ENCODE peak calls at places on chromosomes 4 and X, in four cellular contexts. M, U, L and P are unnamed samples.

GRCh38 chr4:26821677-26822503 is 38.8 kb upstream of the STIM2 start:
- DNase-seq in M (no peak), U (peak; percentile 30), L (no peak), P (no peak)

GRCh38 chrX:109485470-109486340 is 3.8 kb upstream of the GUCY2F start:
- DNase-seq in M (peak; percentile 10), U (peak; percentile 77), L (peak; percentile 47), P (peak; percentile 3)

GRCh38 chr4:122005064-122005755 is 53.4 kb upstream of the TRPC3 start:
- DNase-seq in M (no peak), U (peak; percentile 40), L (no peak), P (no peak)

GRCh38 chr4:147088141-147088540 is 142.5 kb upstream of the TTC29 start:
- DNase-seq in M (no peak), U (no peak), L (no peak), P (no peak)

GRCh38 chr4:166324321-166324720 is 451.3 kb downstream of the TLL1 start:
- DNase-seq in M (no peak), U (peak; percentile 70), L (peak; percentile 70), P (no peak)

GRCh38 chrX:84175274-84175673 is 12.7 kb downstream of the RPS6KA6 start:
- DNase-seq in M (no peak), U (no peak), L (no peak), P (no peak)

GRCh38 chr4:176002007-176002623 is 63.5 kb upstream of the WDR17 start:
- DNase-seq in M (no peak), U (peak; percentile 4), L (peak; percentile 86), P (no peak)

GRCh38 chrX:12488220-12488619 is 303.0 kb upstream of the PRPS2 start:
- DNase-seq in M (no peak), U (peak; percentile 12), L (no peak), P (no peak)

GRCh38 chrX:72002886-72003285 is 92.2 kb downstream of the NHSL2 start:
- DNase-seq in M (no peak), U (no peak), L (no peak), P (no peak)

GRCh38 chr4:2417196-2417764 is 1.2 kb downstream of the ZFYVE28 start:
- DNase-seq in M (no peak), U (no peak), L (no peak), P (no peak)

GRCh38 chrX:149494844-149495565 is 10.1 kb downstream of the IDS start:
- DNase-seq in M (no peak), U (peak; percentile 56), L (no peak), P (no peak)

GRCh38 chr4:19438228-19438627 is 813.5 kb upstream of the SLIT2 start:
- DNase-seq in M (no peak), U (peak; percentile 56), L (no peak), P (no peak)

GRCh38 chr4:106690487-106690886 is 321.9 kb upstream of the GIMD1 start:
- DNase-seq in M (no peak), U (peak; percentile 75), L (no peak), P (no peak)

GRCh38 chrX:139862208-139862607 is 70.6 kb downstream of the ATP11C start:
- DNase-seq in M (no peak), U (no peak), L (no peak), P (no peak)
- TF ChIP-seq CTCF in M (no peak), U (no peak), L (peak; percentile 8), P (no peak)

GRCh38 chrX:153727108-153727931 is 2.7 kb downstream of the ABCD1 start:
- DNase-seq in M (no peak), U (no peak), L (no peak), P (no peak)

GRCh38 chrX:153725832-153726285 is 1.2 kb downstream of the ABCD1 start:
- DNase-seq in M (no peak), U (no peak), L (no peak), P (no peak)

GRCh38 chrX:153726286-153727107 is 1.8 kb downstream of the ABCD1 start:
- DNase-seq in M (peak; percentile 38), U (peak; percentile 51), L (peak; percentile 90), P (no peak)

GRCh38 chrX:153728951-153729631 is 4.4 kb downstream of the ABCD1 start:
- DNase-seq in M (no peak), U (no peak), L (no peak), P (no peak)

GRCh38 chrX:153728095-153728494 is 3.4 kb downstream of the ABCD1 start:
- DNase-seq in M (no peak), U (no peak), L (no peak), P (no peak)
- H3K4me3 ChIP-seq in M (no peak overlapping the region), U (no peak overlapping the region), L (no peak overlapping the region), P (no peak overlapping the region)

DNA sequence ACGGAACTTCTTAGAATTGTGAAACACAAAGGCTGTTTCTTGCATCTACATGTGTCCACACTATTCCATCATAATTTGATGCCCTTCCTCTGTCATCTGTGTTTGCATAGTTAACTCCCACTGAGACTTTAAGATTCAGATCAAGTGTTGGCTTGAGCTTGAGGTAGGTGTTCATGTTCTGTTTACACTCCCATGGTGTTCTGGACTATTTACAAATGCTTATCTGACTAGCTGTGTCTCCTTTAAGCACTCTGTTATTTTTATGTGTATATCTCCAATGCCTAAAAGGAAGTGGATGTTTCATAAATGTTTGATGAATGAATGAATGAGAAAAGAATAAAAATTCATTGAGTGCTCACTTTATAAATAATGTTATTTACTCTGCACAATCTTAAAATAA is 622.7 kb downstream of the RAB28 start:
- DNase-seq in M (no peak), U (no peak), L (no peak), P (no peak)
- TF ChIP-seq CTCF in M (no peak), U (no peak), L (no peak), P (no peak)

DNA sequence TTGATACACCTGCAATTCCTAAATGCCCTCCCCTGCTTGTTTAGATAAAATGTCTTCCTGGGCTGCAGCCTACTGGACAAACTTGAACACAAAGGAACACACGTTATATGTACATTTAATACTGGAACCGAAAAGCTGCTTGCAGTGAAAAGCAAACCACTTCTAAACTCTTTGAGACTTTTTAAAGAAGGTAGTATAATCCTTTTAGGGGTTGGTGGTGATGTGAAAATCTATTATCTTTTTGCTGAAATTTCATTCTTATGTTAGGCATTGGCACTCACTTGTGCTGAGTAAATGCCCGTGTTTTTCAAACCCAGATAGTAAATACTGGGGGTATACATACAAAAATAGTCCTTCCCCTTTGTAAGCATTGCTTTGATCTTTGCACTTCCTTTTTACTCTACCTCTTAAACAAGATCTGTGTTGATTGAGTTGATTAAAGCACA is 2.2 kb downstream of the NFKB1 start:
- DNase-seq in M (no peak), U (no peak), L (no peak), P (no peak)
- H3K4me3 ChIP-seq in M (peak overlapping the region; percentile 97), U (peak overlapping the region; percentile 89), L (no peak overlapping the region), P (peak overlapping the region; percentile 89)

DNA sequence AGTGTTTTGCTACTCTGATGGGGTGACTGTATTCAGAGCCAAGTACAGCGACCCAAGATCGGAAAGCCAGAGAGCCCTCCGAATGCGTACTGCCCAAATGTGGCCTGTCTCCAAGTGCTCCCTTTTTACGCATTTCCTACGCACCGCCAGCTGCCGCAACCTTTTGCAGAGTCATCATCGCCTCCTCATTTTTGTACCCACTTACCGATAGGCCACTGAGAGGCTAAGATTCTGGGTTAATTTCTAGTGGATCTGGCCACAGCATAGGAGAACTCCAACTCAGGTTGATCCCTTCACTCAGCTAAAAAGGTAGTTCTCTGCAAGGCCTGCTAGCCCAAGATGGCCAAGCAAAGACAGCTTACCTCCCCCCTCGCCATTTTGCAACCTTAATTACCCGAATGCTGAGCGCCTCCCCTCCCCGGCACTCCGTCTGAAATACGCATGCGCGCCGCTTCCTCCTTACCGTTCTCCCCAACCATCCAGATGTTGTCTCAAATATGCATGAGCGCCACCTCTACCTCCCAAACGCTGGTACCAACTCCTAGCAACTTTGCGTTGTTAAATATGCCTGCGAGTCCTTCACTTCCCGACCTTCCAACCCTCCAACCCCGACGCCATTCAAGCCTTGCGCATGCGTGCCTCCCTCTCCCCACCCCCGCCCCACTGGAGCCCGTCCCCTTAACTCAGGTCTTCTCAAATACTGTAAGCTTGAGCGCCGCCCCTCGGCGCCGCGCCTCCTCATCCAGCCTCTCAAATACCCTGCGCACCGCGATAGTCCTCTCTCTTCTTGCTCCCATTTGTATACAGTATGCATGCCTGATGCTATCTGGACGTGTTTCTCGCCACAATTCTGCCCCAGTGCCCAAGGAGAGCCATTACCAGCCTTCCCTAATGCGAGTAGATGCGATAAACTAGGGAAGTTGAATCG is 11.8 kb upstream of the ZCCHC13 start:
- DNase-seq in M (peak; percentile 43), U (peak; percentile 91), L (peak; percentile 80), P (peak; percentile 65)
- TF ChIP-seq CTCF in M (no peak), U (no peak), L (peak; percentile 36), P (no peak)

GRCh38 chrX:1661048-1661921 is 46.4 kb downstream of the ASMT start:
- DNase-seq in M (peak; percentile 33), U (no peak), L (peak; percentile 72), P (no peak)
- H3K4me3 ChIP-seq in M (no peak overlapping the region), U (no peak overlapping the region), L (no peak overlapping the region), P (no peak overlapping the region)

DNA sequence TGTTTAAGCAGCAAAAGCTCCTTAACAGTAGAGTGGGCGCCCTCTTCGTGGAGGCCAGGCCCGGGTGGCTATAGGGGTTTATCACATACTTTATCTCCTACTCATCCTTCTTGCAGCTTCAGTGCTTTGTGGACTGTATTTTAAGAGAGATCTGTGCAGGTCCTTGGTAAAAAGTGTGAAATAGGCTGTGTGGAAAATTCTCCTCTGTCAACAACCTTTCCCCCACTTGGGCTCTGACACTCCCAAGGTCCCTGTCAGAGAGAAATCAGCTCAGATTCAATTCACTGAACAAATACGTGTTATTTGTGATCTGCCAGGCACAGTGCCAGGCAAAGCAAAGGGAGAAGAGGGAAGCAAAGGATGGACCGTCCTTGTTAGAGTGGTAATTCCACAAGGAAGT is 214.3 kb upstream of the PPARGC1A start:
- DNase-seq in M (no peak), U (peak; percentile 59), L (no peak), P (no peak)
- TF ChIP-seq CTCF in M (no peak), U (no peak), L (no peak), P (no peak)

DNA sequence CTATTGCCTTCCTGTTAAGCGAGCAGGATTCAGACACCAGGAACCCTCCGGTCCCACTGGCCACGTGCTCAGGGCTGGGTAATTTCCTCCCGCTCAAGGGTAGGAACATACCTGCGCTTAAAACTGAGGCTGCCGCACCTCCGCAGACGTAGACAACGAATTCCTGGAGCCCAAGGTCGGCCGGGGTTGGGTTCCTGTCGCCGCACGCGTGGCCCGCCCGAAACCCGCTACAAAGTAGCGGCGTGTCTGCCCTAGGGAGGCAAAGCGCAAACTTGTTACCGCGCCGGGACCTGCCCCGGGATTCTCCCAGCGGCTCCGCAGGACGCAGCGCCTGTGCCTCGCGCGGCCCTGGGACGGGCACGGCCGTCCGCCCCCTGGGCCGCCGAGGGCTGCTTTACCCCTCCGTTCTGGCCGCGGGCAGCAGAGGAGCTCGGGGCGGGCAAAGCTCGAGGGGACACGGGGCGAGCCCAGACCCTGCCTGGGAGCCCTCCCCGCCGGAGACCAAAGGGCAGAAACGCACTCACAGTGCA is 341 bp downstream of the ERVMER34-1 start:
- DNase-seq in M (no peak), U (no peak), L (no peak), P (no peak)
- H3K4me3 ChIP-seq in M (peak overlapping the region; percentile 44), U (peak overlapping the region; percentile 52), L (no peak overlapping the region), P (peak overlapping the region; percentile 84)

DNA sequence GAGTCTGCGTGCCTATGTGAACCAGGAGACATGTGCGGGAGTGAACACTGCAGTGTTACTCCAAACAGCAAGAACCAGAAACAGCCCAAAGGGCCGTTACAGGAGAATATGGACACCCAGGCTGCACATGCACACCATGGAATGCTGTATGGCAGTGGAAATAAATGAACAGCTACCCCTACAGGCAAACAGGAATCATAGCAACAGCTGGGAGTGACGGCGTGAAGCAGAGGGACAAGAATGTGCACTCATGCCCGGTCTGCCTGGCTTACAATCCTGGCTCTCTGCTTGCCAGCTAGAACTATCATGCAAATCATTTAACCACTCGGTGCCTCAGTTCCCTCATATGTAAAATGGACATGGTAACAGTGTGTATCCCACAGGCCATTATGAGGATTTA is 16.6 kb downstream of the GPKOW start:
- DNase-seq in M (no peak), U (peak; percentile 62), L (peak; percentile 40), P (no peak)
- TF ChIP-seq CTCF in M (peak; percentile 38), U (peak; percentile 55), L (peak; percentile 78), P (peak; percentile 15)

GRCh38 chr4:7868892-7869471 is 70.7 kb downstream of the AFAP1 start:
- DNase-seq in M (no peak), U (no peak), L (no peak), P (no peak)
- H3K4me3 ChIP-seq in M (no peak overlapping the region), U (no peak overlapping the region), L (no peak overlapping the region), P (no peak overlapping the region)